ENCODE peak calls at places on chromosomes 5 and 9, in seven cellular contexts. One of them, this sample, is unnamed.

GRCh38 chr9:109440797-109441287 is 57.3 kb downstream of the PTPN3 start:
- DNase-seq in adrenal gland: peak; percentile 69
- DNase-seq in astrocyte of the spinal cord: peak; percentile 88
- DNase-seq in body of pancreas: peak; percentile 77
- DNase-seq in CD8-positive, alpha-beta T cell: no peak
- DNase-seq in gastrocnemius medialis: no peak
- DNase-seq in IMR-90: peak; percentile 90
- DNase-seq in this sample: peak; percentile 60

GRCh38 chr5:151812757-151813309 is 41.1 kb downstream of the G3BP1 start:
- DNase-seq in adrenal gland: no peak
- DNase-seq in body of pancreas: no peak
- DNase-seq in CD8-positive, alpha-beta T cell: no peak
- DNase-seq in IMR-90: peak; percentile 54
- DNase-seq in gastrocnemius medialis: no peak
- DNase-seq in astrocyte of the spinal cord: peak; percentile 39
- DNase-seq in this sample: no peak

GRCh38 chr5:13809921-13810320 is 134.6 kb downstream of the DNAH5 start:
- DNase-seq in CD8-positive, alpha-beta T cell: no peak
- DNase-seq in adrenal gland: no peak
- DNase-seq in gastrocnemius medialis: no peak
- DNase-seq in IMR-90: no peak
- DNase-seq in astrocyte of the spinal cord: no peak
- DNase-seq in body of pancreas: no peak
- DNase-seq in this sample: no peak

GRCh38 chr9:138015021-138015829 is 137.6 kb downstream of the CACNA1B start:
- DNase-seq in gastrocnemius medialis: no peak
- DNase-seq in astrocyte of the spinal cord: no peak
- DNase-seq in adrenal gland: no peak
- DNase-seq in CD8-positive, alpha-beta T cell: no peak
- DNase-seq in IMR-90: no peak
- DNase-seq in body of pancreas: no peak
- DNase-seq in this sample: no peak

GRCh38 chr9:2083552-2083951 is 68.4 kb downstream of the SMARCA2 start:
- DNase-seq in CD8-positive, alpha-beta T cell: no peak
- DNase-seq in body of pancreas: no peak
- DNase-seq in adrenal gland: no peak
- DNase-seq in astrocyte of the spinal cord: no peak
- DNase-seq in gastrocnemius medialis: no peak
- DNase-seq in IMR-90: no peak
- DNase-seq in this sample: no peak

GRCh38 chr9:99556998-99557397 is 264.7 kb upstream of the NR4A3 start:
- DNase-seq in CD8-positive, alpha-beta T cell: no peak
- DNase-seq in IMR-90: no peak
- DNase-seq in adrenal gland: no peak
- DNase-seq in gastrocnemius medialis: no peak
- DNase-seq in astrocyte of the spinal cord: no peak
- DNase-seq in body of pancreas: no peak
- DNase-seq in this sample: no peak

GRCh38 chr5:41637869-41638268 is 127.5 kb upstream of the PLCXD3 start:
- DNase-seq in astrocyte of the spinal cord: no peak
- DNase-seq in IMR-90: no peak
- DNase-seq in gastrocnemius medialis: no peak
- DNase-seq in adrenal gland: no peak
- DNase-seq in CD8-positive, alpha-beta T cell: no peak
- DNase-seq in body of pancreas: no peak
- DNase-seq in this sample: no peak

GRCh38 chr9:87944096-87944495 is 26.3 kb downstream of the SPATA31C1 start:
- DNase-seq in body of pancreas: no peak
- DNase-seq in gastrocnemius medialis: no peak
- DNase-seq in IMR-90: no peak
- DNase-seq in CD8-positive, alpha-beta T cell: no peak
- DNase-seq in adrenal gland: no peak
- DNase-seq in astrocyte of the spinal cord: no peak
- DNase-seq in this sample: no peak

GRCh38 chr9:24257726-24258125 is 288.0 kb downstream of the IZUMO3 start:
- DNase-seq in body of pancreas: no peak
- DNase-seq in CD8-positive, alpha-beta T cell: no peak
- DNase-seq in gastrocnemius medialis: no peak
- DNase-seq in astrocyte of the spinal cord: peak; percentile 77
- DNase-seq in adrenal gland: no peak
- DNase-seq in IMR-90: no peak
- DNase-seq in this sample: no peak

GRCh38 chr5:147483961-147484707 is 25.7 kb downstream of the DPYSL3 start:
- DNase-seq in body of pancreas: peak; percentile 29
- DNase-seq in IMR-90: peak; percentile 96
- DNase-seq in astrocyte of the spinal cord: peak; percentile 98
- DNase-seq in gastrocnemius medialis: peak; percentile 10
- DNase-seq in adrenal gland: no peak
- DNase-seq in CD8-positive, alpha-beta T cell: no peak
- DNase-seq in this sample: peak; percentile 49

GRCh38 chr9:16191237-16191636 is 638.4 kb downstream of the CCDC171 start:
- DNase-seq in gastrocnemius medialis: no peak
- DNase-seq in IMR-90: peak; percentile 48
- DNase-seq in astrocyte of the spinal cord: no peak
- DNase-seq in body of pancreas: no peak
- DNase-seq in CD8-positive, alpha-beta T cell: no peak
- DNase-seq in adrenal gland: no peak
- DNase-seq in this sample: no peak

GRCh38 chr9:77435688-77436087 is 212.4 kb downstream of the GNA14 start:
- DNase-seq in body of pancreas: no peak
- DNase-seq in astrocyte of the spinal cord: peak; percentile 60
- DNase-seq in gastrocnemius medialis: no peak
- DNase-seq in adrenal gland: no peak
- DNase-seq in CD8-positive, alpha-beta T cell: no peak
- DNase-seq in IMR-90: peak; percentile 64
- DNase-seq in this sample: no peak

GRCh38 chr5:143148461-143149170 is 254.9 kb downstream of the NR3C1 start:
- DNase-seq in CD8-positive, alpha-beta T cell: no peak
- DNase-seq in gastrocnemius medialis: peak; percentile 50
- DNase-seq in body of pancreas: no peak
- DNase-seq in adrenal gland: no peak
- DNase-seq in astrocyte of the spinal cord: peak; percentile 72
- DNase-seq in IMR-90: peak; percentile 76
- DNase-seq in this sample: no peak

GRCh38 chr9:68793605-68794343 is 88.7 kb downstream of the PIP5K1B start:
- DNase-seq in IMR-90: no peak
- DNase-seq in CD8-positive, alpha-beta T cell: no peak
- DNase-seq in gastrocnemius medialis: no peak
- DNase-seq in body of pancreas: no peak
- DNase-seq in adrenal gland: no peak
- DNase-seq in astrocyte of the spinal cord: no peak
- DNase-seq in this sample: no peak

GRCh38 chr9:5893591-5894236 is 3.0 kb downstream of the MLANA start:
- DNase-seq in body of pancreas: no peak
- DNase-seq in adrenal gland: no peak
- DNase-seq in astrocyte of the spinal cord: no peak
- DNase-seq in IMR-90: no peak
- DNase-seq in gastrocnemius medialis: no peak
- DNase-seq in CD8-positive, alpha-beta T cell: no peak
- DNase-seq in this sample: no peak

GRCh38 chr9:133166392-133166791 is 2.7 kb upstream of the GBGT1 start:
- DNase-seq in body of pancreas: no peak
- DNase-seq in CD8-positive, alpha-beta T cell: no peak
- DNase-seq in IMR-90: no peak
- DNase-seq in adrenal gland: no peak
- DNase-seq in astrocyte of the spinal cord: no peak
- DNase-seq in gastrocnemius medialis: no peak
- DNase-seq in this sample: no peak

GRCh38 chr5:144191998-144192397 is 21.3 kb downstream of the KCTD16 start:
- DNase-seq in CD8-positive, alpha-beta T cell: peak; percentile 54
- DNase-seq in body of pancreas: no peak
- DNase-seq in IMR-90: peak; percentile 87
- DNase-seq in astrocyte of the spinal cord: peak; percentile 79
- DNase-seq in gastrocnemius medialis: no peak
- DNase-seq in adrenal gland: no peak
- DNase-seq in this sample: peak; percentile 42

GRCh38 chr9:136971746-136972145 is 5.6 kb upstream of the PTGDS start:
- DNase-seq in astrocyte of the spinal cord: no peak
- DNase-seq in CD8-positive, alpha-beta T cell: no peak
- DNase-seq in IMR-90: no peak
- DNase-seq in gastrocnemius medialis: no peak
- DNase-seq in adrenal gland: no peak
- DNase-seq in body of pancreas: no peak
- DNase-seq in this sample: no peak
- H3K4me3 ChIP-seq in astrocyte of the spinal cord: no peak overlapping the region
- H3K4me3 ChIP-seq in CD8-positive, alpha-beta T cell: no peak overlapping the region
- H3K4me3 ChIP-seq in IMR-90: no peak overlapping the region
- H3K4me3 ChIP-seq in gastrocnemius medialis: no peak overlapping the region
- H3K4me3 ChIP-seq in adrenal gland: no peak overlapping the region
- H3K4me3 ChIP-seq in body of pancreas: no peak overlapping the region
- H3K4me3 ChIP-seq in this sample: no peak overlapping the region

GRCh38 chr9:116191757-116192415 is 38.3 kb downstream of the PAPPA start:
- DNase-seq in CD8-positive, alpha-beta T cell: no peak
- DNase-seq in IMR-90: no peak
- DNase-seq in adrenal gland: no peak
- DNase-seq in gastrocnemius medialis: no peak
- DNase-seq in body of pancreas: no peak
- DNase-seq in astrocyte of the spinal cord: no peak
- DNase-seq in this sample: no peak
- TF ChIP-seq CTCF in CD8-positive, alpha-beta T cell: no peak
- TF ChIP-seq CTCF in IMR-90: no peak
- TF ChIP-seq CTCF in adrenal gland: no peak
- TF ChIP-seq CTCF in gastrocnemius medialis: no peak
- TF ChIP-seq CTCF in body of pancreas: no peak
- TF ChIP-seq CTCF in astrocyte of the spinal cord: no peak
- TF ChIP-seq CTCF in this sample: no peak

GRCh38 chr9:112032733-112033132 is 136.1 kb downstream of the UGCG start:
- DNase-seq in astrocyte of the spinal cord: peak; percentile 58
- DNase-seq in body of pancreas: no peak
- DNase-seq in IMR-90: peak; percentile 71
- DNase-seq in CD8-positive, alpha-beta T cell: no peak
- DNase-seq in gastrocnemius medialis: no peak
- DNase-seq in adrenal gland: no peak
- DNase-seq in this sample: no peak

GRCh38 chr9:112029921-112030444 is 133.4 kb downstream of the UGCG start:
- DNase-seq in body of pancreas: no peak
- DNase-seq in adrenal gland: no peak
- DNase-seq in astrocyte of the spinal cord: no peak
- DNase-seq in gastrocnemius medialis: no peak
- DNase-seq in IMR-90: peak; percentile 84
- DNase-seq in CD8-positive, alpha-beta T cell: no peak
- DNase-seq in this sample: peak; percentile 92

GRCh38 chr9:112033237-112034215 is 136.9 kb downstream of the UGCG start:
- DNase-seq in gastrocnemius medialis: no peak
- DNase-seq in CD8-positive, alpha-beta T cell: no peak
- DNase-seq in astrocyte of the spinal cord: no peak
- DNase-seq in body of pancreas: no peak
- DNase-seq in adrenal gland: no peak
- DNase-seq in IMR-90: no peak
- DNase-seq in this sample: no peak

GRCh38 chr9:112032009-112032408 is 135.4 kb downstream of the UGCG start:
- DNase-seq in adrenal gland: no peak
- DNase-seq in gastrocnemius medialis: no peak
- DNase-seq in body of pancreas: no peak
- DNase-seq in astrocyte of the spinal cord: no peak
- DNase-seq in CD8-positive, alpha-beta T cell: no peak
- DNase-seq in IMR-90: no peak
- DNase-seq in this sample: no peak

GRCh38 chr9:112031400-112031799 is 134.8 kb downstream of the UGCG start:
- DNase-seq in gastrocnemius medialis: no peak
- DNase-seq in astrocyte of the spinal cord: no peak
- DNase-seq in IMR-90: no peak
- DNase-seq in CD8-positive, alpha-beta T cell: no peak
- DNase-seq in adrenal gland: no peak
- DNase-seq in body of pancreas: no peak
- DNase-seq in this sample: no peak
- H3K4me3 ChIP-seq in gastrocnemius medialis: no peak overlapping the region
- H3K4me3 ChIP-seq in astrocyte of the spinal cord: no peak overlapping the region
- H3K4me3 ChIP-seq in IMR-90: no peak overlapping the region
- H3K4me3 ChIP-seq in CD8-positive, alpha-beta T cell: no peak overlapping the region
- H3K4me3 ChIP-seq in adrenal gland: no peak overlapping the region
- H3K4me3 ChIP-seq in body of pancreas: no peak overlapping the region
- H3K4me3 ChIP-seq in this sample: no peak overlapping the region

GRCh38 chr5:116445311-116445710 is 129.3 kb downstream of the SEMA6A start:
- DNase-seq in IMR-90: no peak
- DNase-seq in gastrocnemius medialis: no peak
- DNase-seq in CD8-positive, alpha-beta T cell: no peak
- DNase-seq in adrenal gland: no peak
- DNase-seq in astrocyte of the spinal cord: no peak
- DNase-seq in body of pancreas: no peak
- DNase-seq in this sample: no peak

GRCh38 chr5:116448869-116449453 is 125.7 kb downstream of the SEMA6A start:
- DNase-seq in adrenal gland: no peak
- DNase-seq in gastrocnemius medialis: no peak
- DNase-seq in body of pancreas: no peak
- DNase-seq in astrocyte of the spinal cord: no peak
- DNase-seq in CD8-positive, alpha-beta T cell: no peak
- DNase-seq in IMR-90: no peak
- DNase-seq in this sample: no peak

GRCh38 chr5:116451905-116452450 is 122.6 kb downstream of the SEMA6A start:
- DNase-seq in CD8-positive, alpha-beta T cell: no peak
- DNase-seq in adrenal gland: no peak
- DNase-seq in body of pancreas: no peak
- DNase-seq in astrocyte of the spinal cord: no peak
- DNase-seq in gastrocnemius medialis: no peak
- DNase-seq in IMR-90: no peak
- DNase-seq in this sample: peak; percentile 80

GRCh38 chr5:116446356-116447005 is 128.1 kb downstream of the SEMA6A start:
- DNase-seq in adrenal gland: no peak
- DNase-seq in astrocyte of the spinal cord: no peak
- DNase-seq in CD8-positive, alpha-beta T cell: no peak
- DNase-seq in body of pancreas: no peak
- DNase-seq in gastrocnemius medialis: no peak
- DNase-seq in IMR-90: no peak
- DNase-seq in this sample: no peak

GRCh38 chr5:116448450-116448849 is 126.2 kb downstream of the SEMA6A start:
- DNase-seq in CD8-positive, alpha-beta T cell: no peak
- DNase-seq in gastrocnemius medialis: no peak
- DNase-seq in adrenal gland: no peak
- DNase-seq in astrocyte of the spinal cord: no peak
- DNase-seq in body of pancreas: no peak
- DNase-seq in IMR-90: no peak
- DNase-seq in this sample: no peak
- TF ChIP-seq CTCF in CD8-positive, alpha-beta T cell: no peak
- TF ChIP-seq CTCF in gastrocnemius medialis: no peak
- TF ChIP-seq CTCF in adrenal gland: no peak
- TF ChIP-seq CTCF in astrocyte of the spinal cord: peak; percentile 2
- TF ChIP-seq CTCF in body of pancreas: no peak
- TF ChIP-seq CTCF in IMR-90: no peak
- TF ChIP-seq CTCF in this sample: peak; percentile 25